ENCODE peak calls at places on chromosomes 2 and 18, in seven cellular contexts. R, F, X, D, Y, M and K are unnamed samples.

GRCh38 chr2:220071716-220072115 is 444.3 kb downstream of the SLC4A3 start:
- DNase-seq in D (no peak), Y (no peak), X (no peak), F (no peak), M (no peak), R (no peak), K (no peak)

GRCh38 chr2:78992807-78993517 is 32.5 kb upstream of the REG3G start:
- DNase-seq in D (no peak), M (peak; percentile 24), Y (no peak), X (no peak), F (no peak), R (no peak), K (no peak)

GRCh38 chr2:240714747-240715725 is 23.4 kb downstream of the AQP12A start:
- DNase-seq in M (no peak), X (no peak), Y (no peak), D (no peak), F (peak; percentile 64), R (no peak), K (no peak)

GRCh38 chr2:41543726-41544125 is 504.1 kb upstream of the PKDCC start:
- DNase-seq in X (no peak), R (no peak), Y (no peak), F (no peak), M (no peak), D (no peak), K (no peak)

GRCh38 chr2:38907743-38908562 is 18.3 kb downstream of the ARHGEF33 start:
- DNase-seq in R (peak; percentile 9), M (no peak), F (no peak), X (no peak), D (peak; percentile 30), Y (no peak), K (no peak)

GRCh38 chr2:160380613-160381012 is 113.0 kb downstream of the RBMS1 start:
- DNase-seq in M (peak; percentile 61), Y (no peak), F (no peak), D (no peak), R (no peak), X (no peak), K (no peak)

GRCh38 chr2:209076151-209076550 is 347.7 kb upstream of the MAP2 start:
- DNase-seq in Y (no peak), R (no peak), F (no peak), M (no peak), X (no peak), D (no peak), K (no peak)

GRCh38 chr2:240649331-240649730 is 24.1 kb downstream of the GPR35 start:
- DNase-seq in M (no peak), R (no peak), X (no peak), D (no peak), F (no peak), Y (no peak), K (no peak)

GRCh38 chr18:23573020-23573419 is 13.3 kb downstream of the NPC1 start:
- DNase-seq in Y (no peak), R (no peak), M (no peak), F (no peak), D (no peak), X (no peak), K (no peak)

GRCh38 chr2:71748227-71748626 is 294.9 kb downstream of the DYSF start:
- DNase-seq in D (peak; percentile 28), X (peak; percentile 59), R (peak; percentile 69), F (no peak), M (no peak), Y (no peak), K (no peak)

GRCh38 chr2:236309669-236310029 is 45.4 kb upstream of the ASB18 start:
- DNase-seq in F (no peak), X (peak; percentile 9), D (no peak), R (peak; percentile 2), M (no peak), Y (no peak), K (peak; percentile 2)

GRCh38 chr2:219119422-219120043 is 41.1 kb downstream of the NHEJ1 start:
- DNase-seq in X (peak; percentile 70), D (peak; percentile 72), Y (peak; percentile 30), R (peak; percentile 68), F (peak; percentile 83), M (peak; percentile 72), K (peak; percentile 33)

GRCh38 chr2:130328710-130329109 is 14.0 kb upstream of the IMP4 start:
- DNase-seq in M (no peak), Y (no peak), D (peak; percentile 36), R (peak; percentile 5), X (no peak), F (no peak), K (no peak)

GRCh38 chr2:6963727-6964126 is 46.5 kb downstream of the RNF144A start:
- DNase-seq in M (no peak), D (no peak), Y (no peak), X (no peak), F (no peak), R (no peak), K (no peak)

GRCh38 chr18:72830109-72830508 is 37.7 kb downstream of the NETO1 start:
- DNase-seq in M (no peak), X (peak; percentile 48), R (no peak), Y (no peak), F (no peak), D (peak; percentile 30), K (peak; percentile 15)

GRCh38 chr2:6923319-6923718 is 6.1 kb downstream of the RNF144A start:
- DNase-seq in R (no peak), X (no peak), M (no peak), Y (no peak), D (no peak), F (no peak), K (no peak)

GRCh38 chr18:26794210-26795101 is 71.1 kb downstream of the AQP4 start:
- DNase-seq in F (no peak), Y (no peak), M (no peak), X (no peak), D (no peak), R (no peak), K (no peak)

GRCh38 chr2:8418721-8419120 is 263.1 kb upstream of the ID2 start:
- DNase-seq in X (no peak), Y (no peak), M (no peak), F (no peak), D (no peak), R (no peak), K (no peak)

GRCh38 chr18:48959921-48960920 is 9.5 kb upstream of the SMAD7 start:
- DNase-seq in Y (no peak), F (peak; percentile 50), X (no peak), R (peak; percentile 58), D (no peak), M (no peak), K (no peak)

GRCh38 chr18:48963555-48964480 is 13.1 kb upstream of the SMAD7 start:
- DNase-seq in F (peak; percentile 63), R (no peak), M (no peak), Y (no peak), D (no peak), X (no peak), K (no peak)

GRCh38 chr18:48961547-48961946 is 10.8 kb upstream of the SMAD7 start:
- DNase-seq in R (no peak), X (no peak), M (no peak), D (no peak), F (peak; percentile 1), Y (no peak), K (no peak)

GRCh38 chr18:48962252-48962856 is 11.6 kb upstream of the SMAD7 start:
- DNase-seq in D (no peak), R (no peak), X (no peak), Y (no peak), F (no peak), M (no peak), K (no peak)

DNA sequence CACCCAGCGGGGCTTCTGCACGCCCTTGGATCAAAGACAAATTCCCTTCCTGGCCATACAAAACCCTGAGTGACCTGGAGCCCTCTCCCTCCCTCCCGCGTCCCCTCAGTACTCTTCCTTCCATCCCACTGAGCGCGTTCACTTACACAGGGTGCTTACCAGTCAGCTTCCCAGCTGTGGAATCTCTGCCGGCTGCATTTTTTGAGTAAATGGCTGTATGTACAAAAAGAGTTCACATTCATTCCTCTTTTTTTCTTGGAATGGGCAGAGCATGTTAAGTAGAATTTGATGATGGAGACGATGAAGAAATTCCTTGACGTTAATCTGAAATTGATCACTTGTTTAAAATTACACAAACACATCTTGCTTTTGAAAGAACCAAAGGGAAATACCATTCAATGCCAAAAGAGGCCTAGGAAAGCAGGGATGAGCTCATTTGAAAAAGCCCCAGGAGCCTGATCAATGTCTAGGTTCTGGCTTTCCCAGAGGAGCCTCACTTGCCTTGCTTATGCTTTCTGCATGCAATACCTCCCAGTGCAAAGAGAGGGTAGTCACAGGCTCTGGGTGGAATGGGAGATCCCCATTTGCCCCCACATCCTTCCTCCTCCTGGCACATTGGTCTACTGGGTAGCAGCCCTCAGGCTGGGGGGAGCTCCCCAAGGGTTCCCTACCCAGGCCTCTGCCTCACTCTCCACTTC is 12.2 kb upstream of the SMAD7 start:
- DNase-seq in X (no peak), Y (no peak), F (no peak), R (no peak), D (no peak), M (no peak), K (no peak)
- TF ChIP-seq CTCF in X (no peak), Y (no peak), F (no peak), R (no peak), D (no peak), M (no peak), K (no peak)

GRCh38 chr18:12838178-12838634 is 45.8 kb downstream of the PTPN2 start:
- DNase-seq in X (no peak), M (peak; percentile 89), R (peak; percentile 93), D (peak; percentile 91), F (no peak), Y (peak; percentile 15), K (peak; percentile 71)
- H3K4me3 ChIP-seq in X (no peak overlapping the region), M (no peak overlapping the region), R (no peak overlapping the region), D (peak overlapping the region; percentile 33), F (no peak overlapping the region), Y (no peak overlapping the region), K (peak overlapping the region; percentile 3)

GRCh38 chr2:24021122-24021998 is 11.5 kb downstream of the MFSD2B start:
- DNase-seq in R (no peak), X (no peak), M (no peak), D (peak; percentile 90), F (peak; percentile 74), Y (no peak), K (no peak)
- TF ChIP-seq CTCF in R (peak; percentile 33), X (no peak), M (no peak), D (peak; percentile 59), F (peak; percentile 24), Y (no peak), K (peak; percentile 17)

GRCh38 chr2:113886479-113887383 is 3.2 kb upstream of the ACTR3 start:
- DNase-seq in M (peak; percentile 77), D (peak; percentile 93), Y (no peak), F (peak; percentile 81), X (peak; percentile 49), R (peak; percentile 92), K (peak; percentile 40)
- H3K4me3 ChIP-seq in M (no peak overlapping the region), D (peak overlapping the region; percentile 39), Y (no peak overlapping the region), F (no peak overlapping the region), X (no peak overlapping the region), R (no peak overlapping the region), K (no peak overlapping the region)